ENCODE peak calls at places on chromosomes 1 and 21, in four cellular contexts. One of them, this sample, is unnamed.

GRCh38 chr1:234214129-234214910 is 158.9 kb upstream of the COA6 start:
- DNase-seq in sigmoid colon: peak; percentile 74
- DNase-seq in adrenal gland: peak; percentile 24
- DNase-seq in upper lobe of left lung: peak; percentile 89
- DNase-seq in this sample: peak; percentile 87

GRCh38 chr1:40039757-40040510 is 595 bp upstream of the CAP1 start:
- DNase-seq in adrenal gland: peak; percentile 77
- DNase-seq in sigmoid colon: peak; percentile 95
- DNase-seq in upper lobe of left lung: peak; percentile 93
- DNase-seq in this sample: peak; percentile 89

GRCh38 chr1:119353851-119354250 is 14.7 kb upstream of the HAO2 start:
- DNase-seq in upper lobe of left lung: no peak
- DNase-seq in adrenal gland: no peak
- DNase-seq in sigmoid colon: no peak
- DNase-seq in this sample: no peak

GRCh38 chr1:18458133-18458750 is 22.5 kb upstream of the KLHDC7A start:
- DNase-seq in sigmoid colon: no peak
- DNase-seq in adrenal gland: no peak
- DNase-seq in upper lobe of left lung: no peak
- DNase-seq in this sample: no peak

GRCh38 chr1:63746129-63746864 is 27.5 kb upstream of the ROR1 start:
- DNase-seq in sigmoid colon: no peak
- DNase-seq in adrenal gland: no peak
- DNase-seq in upper lobe of left lung: no peak
- DNase-seq in this sample: peak; percentile 67

GRCh38 chr21:17900281-17900989 is 81.3 kb upstream of the C21orf91 start:
- DNase-seq in adrenal gland: no peak
- DNase-seq in sigmoid colon: no peak
- DNase-seq in upper lobe of left lung: no peak
- DNase-seq in this sample: peak; percentile 77

GRCh38 chr1:168397806-168398205 is 117.1 kb downstream of the TBX19 start:
- DNase-seq in sigmoid colon: no peak
- DNase-seq in adrenal gland: no peak
- DNase-seq in upper lobe of left lung: no peak
- DNase-seq in this sample: no peak

GRCh38 chr1:216742625-216743024 is 19.4 kb upstream of the ESRRG start:
- DNase-seq in sigmoid colon: no peak
- DNase-seq in adrenal gland: no peak
- DNase-seq in upper lobe of left lung: no peak
- DNase-seq in this sample: no peak

GRCh38 chr1:160375788-160376524 is 9.1 kb downstream of the NHLH1 start:
- DNase-seq in upper lobe of left lung: no peak
- DNase-seq in sigmoid colon: no peak
- DNase-seq in adrenal gland: no peak
- DNase-seq in this sample: peak; percentile 84

GRCh38 chr1:190849346-190849745 is 371.7 kb upstream of the BRINP3 start:
- DNase-seq in adrenal gland: no peak
- DNase-seq in upper lobe of left lung: no peak
- DNase-seq in sigmoid colon: no peak
- DNase-seq in this sample: no peak

GRCh38 chr1:78673120-78673519 is 23.5 kb downstream of the IFI44 start:
- DNase-seq in sigmoid colon: no peak
- DNase-seq in adrenal gland: no peak
- DNase-seq in upper lobe of left lung: no peak
- DNase-seq in this sample: peak; percentile 86

GRCh38 chr1:247456914-247457638 is 828 bp downstream of the OR2B11 start:
- DNase-seq in adrenal gland: no peak
- DNase-seq in sigmoid colon: no peak
- DNase-seq in upper lobe of left lung: no peak
- DNase-seq in this sample: no peak

GRCh38 chr1:201307760-201308499 is 24.6 kb downstream of the PKP1 start:
- DNase-seq in sigmoid colon: no peak
- DNase-seq in adrenal gland: no peak
- DNase-seq in upper lobe of left lung: no peak
- DNase-seq in this sample: no peak

GRCh38 chr1:188642585-188643168 is 1813.9 kb downstream of the PLA2G4A start:
- DNase-seq in adrenal gland: no peak
- DNase-seq in sigmoid colon: no peak
- DNase-seq in upper lobe of left lung: no peak
- DNase-seq in this sample: no peak

GRCh38 chr1:212644866-212645556 is 36.5 kb downstream of the ATF3 start:
- DNase-seq in sigmoid colon: no peak
- DNase-seq in adrenal gland: no peak
- DNase-seq in upper lobe of left lung: no peak
- DNase-seq in this sample: no peak

GRCh38 chr1:223665592-223666312 is at the start of gene CAPN8:
- DNase-seq in sigmoid colon: no peak
- DNase-seq in upper lobe of left lung: no peak
- DNase-seq in adrenal gland: no peak
- DNase-seq in this sample: no peak

GRCh38 chr1:226680653-226681052 is 58.4 kb downstream of the ITPKB start:
- DNase-seq in upper lobe of left lung: no peak
- DNase-seq in sigmoid colon: peak; percentile 61
- DNase-seq in adrenal gland: no peak
- DNase-seq in this sample: no peak
- H3K4me1 ChIP-seq in upper lobe of left lung: peaks cover 79% of the 10 kb centered on the region
- H3K4me1 ChIP-seq in sigmoid colon: no peaks in the 10 kb centered on the region
- H3K4me1 ChIP-seq in adrenal gland: peaks cover 30% of the 10 kb centered on the region
- H3K4me1 ChIP-seq in this sample: peaks cover 17% of the 10 kb centered on the region

GRCh38 chr1:115655916-115656315 is 14.1 kb downstream of the VANGL1 start:
- DNase-seq in sigmoid colon: no peak
- DNase-seq in upper lobe of left lung: no peak
- DNase-seq in adrenal gland: no peak
- DNase-seq in this sample: peak; percentile 24

GRCh38 chr1:115652236-115652788 is 10.5 kb downstream of the VANGL1 start:
- DNase-seq in sigmoid colon: no peak
- DNase-seq in upper lobe of left lung: no peak
- DNase-seq in adrenal gland: peak; percentile 72
- DNase-seq in this sample: peak; percentile 22

GRCh38 chr1:115654663-115655306 is 13.0 kb downstream of the VANGL1 start:
- DNase-seq in upper lobe of left lung: peak; percentile 24
- DNase-seq in sigmoid colon: no peak
- DNase-seq in adrenal gland: peak; percentile 92
- DNase-seq in this sample: peak; percentile 67

GRCh38 chr1:115655307-115655664 is 13.5 kb downstream of the VANGL1 start:
- DNase-seq in sigmoid colon: no peak
- DNase-seq in upper lobe of left lung: no peak
- DNase-seq in adrenal gland: no peak
- DNase-seq in this sample: no peak

DNA sequence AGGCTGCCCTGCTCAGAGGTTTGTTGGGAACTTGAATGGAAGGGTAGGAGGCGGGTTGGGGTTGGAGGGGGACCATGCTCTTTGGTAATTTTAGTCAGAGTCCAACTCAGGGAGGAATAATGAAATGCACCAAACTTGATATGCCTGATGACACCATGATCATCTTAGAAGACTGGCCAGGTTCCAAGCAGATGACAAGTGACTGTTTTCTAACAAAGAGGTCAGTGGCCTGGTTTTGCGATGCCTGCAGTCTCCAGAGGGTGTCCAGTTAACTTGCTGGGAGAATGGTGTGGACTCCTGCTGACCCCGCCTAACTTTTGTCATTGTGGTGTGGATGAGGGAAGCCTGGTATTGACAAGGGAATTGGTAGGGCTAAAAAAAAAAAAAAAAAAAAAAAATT is 12.4 kb downstream of the VANGL1 start:
- DNase-seq in adrenal gland: peak; percentile 73
- DNase-seq in sigmoid colon: no peak
- DNase-seq in upper lobe of left lung: no peak
- DNase-seq in this sample: peak; percentile 38
- H3K27ac ChIP-seq in adrenal gland: peak overlapping the region; percentile 68
- H3K27ac ChIP-seq in sigmoid colon: no peak overlapping the region
- H3K27ac ChIP-seq in upper lobe of left lung: no peak overlapping the region
- H3K27ac ChIP-seq in this sample: no peak overlapping the region

DNA sequence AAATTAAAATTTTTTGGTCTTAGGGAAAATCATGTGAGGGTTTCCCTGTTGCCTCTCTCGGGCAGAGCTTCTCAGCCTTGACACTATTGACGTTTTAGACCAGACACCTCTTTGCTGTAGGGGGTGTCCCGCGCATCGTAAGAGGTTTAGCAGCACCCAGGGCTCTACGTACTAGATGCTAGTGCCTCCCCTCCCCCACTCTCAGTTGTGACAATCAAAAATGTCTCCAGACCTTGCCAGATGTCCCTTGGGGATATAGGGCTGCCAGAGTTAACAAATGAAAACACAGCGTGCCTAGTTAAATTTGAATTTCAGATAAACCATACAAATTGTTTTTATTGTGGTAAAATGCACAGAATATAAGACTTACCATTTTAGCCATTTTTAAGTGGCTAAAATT is 293.3 kb downstream of the DISC1 start:
- DNase-seq in adrenal gland: no peak
- DNase-seq in upper lobe of left lung: no peak
- DNase-seq in sigmoid colon: no peak
- DNase-seq in this sample: no peak
- H3K4me3 ChIP-seq in adrenal gland: no peak overlapping the region
- H3K4me3 ChIP-seq in upper lobe of left lung: no peak overlapping the region
- H3K4me3 ChIP-seq in sigmoid colon: no peak overlapping the region
- H3K4me3 ChIP-seq in this sample: no peak overlapping the region

GRCh38 chr21:26843912-26844257 is 1.3 kb downstream of the ADAMTS1 start:
- DNase-seq in adrenal gland: no peak
- DNase-seq in upper lobe of left lung: no peak
- DNase-seq in sigmoid colon: no peak
- DNase-seq in this sample: no peak
- H3K4me1 ChIP-seq in adrenal gland: peaks cover 4% of the 10 kb centered on the region
- H3K4me1 ChIP-seq in upper lobe of left lung: peaks cover 21% of the 10 kb centered on the region
- H3K4me1 ChIP-seq in sigmoid colon: no peaks in the 10 kb centered on the region
- H3K4me1 ChIP-seq in this sample: no peaks in the 10 kb centered on the region

DNA sequence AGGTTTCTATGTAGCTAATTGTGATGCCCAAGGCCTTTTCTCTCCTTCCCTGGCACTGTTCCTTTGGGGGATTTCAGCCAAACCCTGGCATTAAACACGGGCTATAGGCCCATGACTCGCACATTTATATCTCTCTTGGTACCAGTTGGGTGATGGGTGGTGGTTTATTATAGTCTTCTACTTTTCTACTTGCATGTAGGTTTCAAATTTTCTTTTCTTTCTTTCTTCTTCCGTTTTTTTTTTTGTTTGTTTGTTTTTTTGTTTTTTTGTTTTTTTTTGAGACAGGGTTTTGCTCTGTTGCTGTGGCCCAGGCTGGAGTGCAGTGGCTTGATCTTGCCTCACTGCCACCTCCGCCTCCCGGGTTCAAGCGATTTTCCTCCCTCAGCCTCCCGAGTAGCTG is 1.1 kb downstream of the IL10RB start:
- DNase-seq in sigmoid colon: no peak
- DNase-seq in adrenal gland: no peak
- DNase-seq in upper lobe of left lung: no peak
- DNase-seq in this sample: no peak
- H3K27ac ChIP-seq in sigmoid colon: peak overlapping the region; percentile 85
- H3K27ac ChIP-seq in adrenal gland: peak overlapping the region; percentile 86
- H3K27ac ChIP-seq in upper lobe of left lung: peak overlapping the region; percentile 95
- H3K27ac ChIP-seq in this sample: no peak overlapping the region

GRCh38 chr1:24721533-24721932 is 23.7 kb upstream of the CLIC4 start:
- DNase-seq in adrenal gland: no peak
- DNase-seq in sigmoid colon: no peak
- DNase-seq in upper lobe of left lung: peak; percentile 77
- DNase-seq in this sample: no peak

GRCh38 chr1:24725209-24725651 is 20.0 kb upstream of the CLIC4 start:
- DNase-seq in sigmoid colon: no peak
- DNase-seq in upper lobe of left lung: no peak
- DNase-seq in adrenal gland: peak; percentile 46
- DNase-seq in this sample: peak; percentile 95

GRCh38 chr1:24727490-24728214 is 17.6 kb upstream of the CLIC4 start:
- DNase-seq in adrenal gland: peak; percentile 90
- DNase-seq in sigmoid colon: peak; percentile 94
- DNase-seq in upper lobe of left lung: peak; percentile 66
- DNase-seq in this sample: no peak

GRCh38 chr1:24726741-24727140 is 18.5 kb upstream of the CLIC4 start:
- DNase-seq in upper lobe of left lung: no peak
- DNase-seq in adrenal gland: no peak
- DNase-seq in sigmoid colon: no peak
- DNase-seq in this sample: no peak

GRCh38 chr1:24724345-24725208 is 20.7 kb upstream of the CLIC4 start:
- DNase-seq in upper lobe of left lung: no peak
- DNase-seq in adrenal gland: no peak
- DNase-seq in sigmoid colon: no peak
- DNase-seq in this sample: peak; percentile 86
- H3K4me3 ChIP-seq in upper lobe of left lung: no peak overlapping the region
- H3K4me3 ChIP-seq in adrenal gland: no peak overlapping the region
- H3K4me3 ChIP-seq in sigmoid colon: no peak overlapping the region
- H3K4me3 ChIP-seq in this sample: peak overlapping the region; percentile 53

DNA sequence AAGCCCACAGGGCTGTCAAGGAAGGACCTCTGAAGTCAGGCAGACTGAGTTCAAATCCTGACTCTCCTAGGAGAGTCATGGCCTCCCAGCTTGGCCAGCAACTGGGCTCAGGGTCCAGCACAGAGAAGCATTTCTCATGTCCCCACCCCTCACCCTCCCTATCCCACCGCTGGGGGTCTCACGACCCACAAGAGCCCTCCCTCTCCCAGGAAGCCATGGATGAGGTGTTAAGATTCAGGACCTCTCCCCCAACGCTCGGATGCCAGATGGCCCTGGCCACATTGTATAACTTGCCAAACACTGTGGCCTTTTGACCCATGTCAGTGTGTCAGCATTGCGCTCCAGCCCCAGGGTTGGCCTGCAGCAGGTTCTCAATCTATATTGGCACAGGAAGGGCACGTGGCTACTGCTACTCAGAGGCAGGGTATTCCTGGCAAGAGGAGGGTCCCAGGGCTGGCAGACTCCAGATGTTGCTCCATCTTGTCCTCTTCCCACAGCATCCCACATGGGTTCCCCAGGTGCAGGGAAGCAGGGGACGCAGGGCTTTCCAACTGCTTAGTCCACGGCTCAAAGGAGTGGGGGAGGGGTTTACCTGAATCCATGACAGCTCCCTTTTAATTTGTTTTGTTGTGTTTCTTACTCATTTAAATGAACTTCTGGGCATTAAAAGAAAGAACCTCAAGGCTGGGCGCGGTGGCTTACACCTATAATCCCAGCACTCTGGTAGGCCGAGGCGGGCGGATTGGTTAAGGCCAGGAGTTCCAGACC is 10.5 kb downstream of the SLC2A1 start:
- DNase-seq in sigmoid colon: no peak
- DNase-seq in adrenal gland: no peak
- DNase-seq in upper lobe of left lung: no peak
- DNase-seq in this sample: no peak
- H3K4me1 ChIP-seq in sigmoid colon: no peaks in the 10 kb centered on the region
- H3K4me1 ChIP-seq in adrenal gland: no peaks in the 10 kb centered on the region
- H3K4me1 ChIP-seq in upper lobe of left lung: peaks cover 23% of the 10 kb centered on the region
- H3K4me1 ChIP-seq in this sample: peaks cover 4% of the 10 kb centered on the region